ENCODE peak calls at places on chromosomes 7 and 10, in four cellular contexts. O, L, F and W are unnamed samples.

GRCh38 chr10:34200355-34200901 is 614.7 kb downstream of the PARD3 start:
- DNase-seq in F (no peak), O (no peak), L (no peak), W (peak; percentile 39)

GRCh38 chr10:28924585-28925153 is 247.3 kb downstream of the BAMBI start:
- DNase-seq in L (no peak), F (no peak), O (no peak), W (no peak)

GRCh38 chr10:82242778-82243177 is 367.8 kb downstream of the NRG3 start:
- DNase-seq in O (no peak), F (no peak), L (no peak), W (no peak)

GRCh38 chr7:131859162-131859821 is 302.9 kb upstream of the PODXL start:
- DNase-seq in O (peak; percentile 69), L (peak; percentile 17), F (peak; percentile 60), W (peak; percentile 85)

GRCh38 chr7:45627691-45628456 is 53.7 kb downstream of the ADCY1 start:
- DNase-seq in L (no peak), F (no peak), O (no peak), W (no peak)

GRCh38 chr10:128751851-128752250 is 625.6 kb upstream of the MKI67 start:
- DNase-seq in O (no peak), L (no peak), F (no peak), W (no peak)

GRCh38 chr10:525565-526315 is 163.7 kb downstream of the DIP2C start:
- DNase-seq in O (no peak), L (no peak), F (no peak), W (no peak)

GRCh38 chr10:132515811-132516726 is 21.5 kb upstream of the INPP5A start:
- DNase-seq in O (no peak), F (no peak), L (no peak), W (no peak)

GRCh38 chr10:88880287-88881094 is 446 bp downstream of the STAMBPL1 start:
- DNase-seq in L (peak; percentile 47), O (peak; percentile 62), F (peak; percentile 84), W (peak; percentile 76)

GRCh38 chr10:43409385-43410109 is 561 bp upstream of the HNRNPF start:
- DNase-seq in F (no peak), O (peak; percentile 14), L (peak; percentile 50), W (no peak)

GRCh38 chr10:43735907-43736306 is 87.2 kb upstream of the ZNF32 start:
- DNase-seq in O (no peak), F (no peak), L (no peak), W (no peak)

GRCh38 chr7:69245646-69246045 is 352.6 kb upstream of the AUTS2 start:
- DNase-seq in F (no peak), L (no peak), O (no peak), W (no peak)

GRCh38 chr7:76063525-76063924 is 15.6 kb downstream of the MDH2 start:
- DNase-seq in L (no peak), F (no peak), O (no peak), W (peak; percentile 22)

GRCh38 chr7:19538036-19538435 is 170.8 kb downstream of the POLR1F start:
- DNase-seq in O (no peak), L (no peak), F (no peak), W (peak; percentile 44)

GRCh38 chr7:44279731-44280505 is 45.5 kb downstream of the CAMK2B start:
- DNase-seq in F (no peak), O (no peak), L (no peak), W (no peak)

GRCh38 chr10:108412323-108412722 is 1247.8 kb upstream of the SORCS1 start:
- DNase-seq in O (no peak), F (no peak), L (no peak), W (no peak)

GRCh38 chr7:151014950-151015349 is 9.3 kb downstream of the ATG9B start:
- DNase-seq in O (no peak), F (no peak), L (no peak), W (no peak)

GRCh38 chr7:72674394-72674793 is 153.6 kb downstream of the TYW1B start:
- DNase-seq in L (no peak), O (no peak), F (no peak), W (no peak)

GRCh38 chr7:23373151-23374004 is 74.2 kb downstream of the MALSU1 start:
- DNase-seq in L (peak; percentile 36), O (no peak), F (no peak), W (no peak)

GRCh38 chr7:122303522-122303970 is 1.0 kb downstream of the FEZF1 start:
- DNase-seq in F (no peak), O (no peak), L (no peak), W (peak; percentile 51)

GRCh38 chr10:57638411-57638810 is 629.3 kb downstream of the IPMK start:
- DNase-seq in F (no peak), L (no peak), O (no peak), W (no peak)

GRCh38 chr7:49670991-49671390 is 102.4 kb upstream of the VWC2 start:
- DNase-seq in L (no peak), F (no peak), O (no peak), W (no peak)

GRCh38 chr7:2932761-2933251 is 88.7 kb upstream of the GNA12 start:
- DNase-seq in L (no peak), O (no peak), F (no peak), W (no peak)

GRCh38 chr7:138992052-138992531 is 10.9 kb upstream of the KIAA1549 start:
- DNase-seq in L (no peak), F (peak; percentile 35), O (no peak), W (no peak)

GRCh38 chr7:148772297-148773089 is 73.8 kb downstream of the CUL1 start:
- DNase-seq in O (no peak), F (peak; percentile 10), L (peak; percentile 11), W (peak; percentile 67)